ENCODE peak calls at places on chromosomes 5 and 9, in four cellular contexts. D is choroid plexus epithelial cell, J is pancreas, L is IMR-90. T is an unnamed sample.

GRCh38 chr5:17219006-17219422 is 1.6 kb downstream of the BASP1 start:
- DNase-seq in J (no peak), L (no peak), D (no peak), T (no peak)

GRCh38 chr5:157740211-157740610 is 3.3 kb upstream of the LSM11 start:
- DNase-seq in J (no peak), D (peak; percentile 42), L (no peak), T (no peak)

GRCh38 chr9:131657890-131658752 is 81.8 kb downstream of the RAPGEF1 start:
- DNase-seq in D (peak; percentile 95), J (no peak), L (peak; percentile 95), T (peak; percentile 70)

GRCh38 chr5:84131372-84131771 is 253.3 kb downstream of the EDIL3 start:
- DNase-seq in D (peak; percentile 2), L (no peak), J (no peak), T (no peak)

GRCh38 chr9:33143241-33143642 is 23.9 kb downstream of the B4GALT1 start:
- DNase-seq in L (peak; percentile 80), J (no peak), D (peak; percentile 89), T (peak; percentile 94)

GRCh38 chr9:34381323-34381722 is 4.6 kb upstream of the MYORG start:
- DNase-seq in D (no peak), J (peak; percentile 46), L (no peak), T (no peak)

GRCh38 chr5:54761213-54761701 is 224.1 kb downstream of the ESM1 start:
- DNase-seq in J (no peak), L (peak; percentile 95), D (peak; percentile 94), T (peak; percentile 50)

GRCh38 chr9:121692606-121693505 is 41.4 kb downstream of the DAB2IP start:
- DNase-seq in J (no peak), L (peak; percentile 52), D (no peak), T (no peak)

GRCh38 chr5:158754018-158754514 is 345.6 kb downstream of the EBF1 start:
- DNase-seq in L (peak; percentile 58), J (no peak), D (peak; percentile 88), T (peak; percentile 15)

GRCh38 chr5:80125022-80125961 is 90.1 kb downstream of the THBS4 start:
- DNase-seq in D (no peak), J (no peak), L (no peak), T (no peak)

GRCh38 chr9:7011395-7012067 is 253.8 kb downstream of the KDM4C start:
- DNase-seq in L (no peak), J (no peak), D (no peak), T (no peak)

GRCh38 chr9:29556317-29556716 is 1983.0 kb upstream of the C9orf72 start:
- DNase-seq in L (no peak), D (peak; percentile 87), J (no peak), T (peak; percentile 1)

DNA sequence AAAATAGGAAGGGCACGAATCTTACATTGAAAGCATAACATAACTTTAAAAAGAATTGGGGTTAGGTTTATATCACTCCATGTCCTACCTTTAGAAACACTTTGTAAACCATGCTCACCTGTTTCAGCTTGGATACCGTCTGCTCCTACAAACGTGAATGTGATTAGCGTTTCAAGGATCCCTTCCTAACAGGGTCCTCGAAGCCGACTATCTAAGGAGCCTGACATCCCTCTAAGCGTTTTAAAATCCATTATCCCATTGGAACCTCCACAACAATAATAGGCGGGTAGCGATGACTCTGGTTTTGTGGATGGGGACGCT is 1.0 kb downstream of the SVEP1 start:
- DNase-seq in J (no peak), L (no peak), D (no peak), T (no peak)
- H3K4me3 ChIP-seq in J (no peak overlapping the region), L (peak overlapping the region; percentile 51), D (peak overlapping the region; percentile 71), T (no peak overlapping the region)

DNA sequence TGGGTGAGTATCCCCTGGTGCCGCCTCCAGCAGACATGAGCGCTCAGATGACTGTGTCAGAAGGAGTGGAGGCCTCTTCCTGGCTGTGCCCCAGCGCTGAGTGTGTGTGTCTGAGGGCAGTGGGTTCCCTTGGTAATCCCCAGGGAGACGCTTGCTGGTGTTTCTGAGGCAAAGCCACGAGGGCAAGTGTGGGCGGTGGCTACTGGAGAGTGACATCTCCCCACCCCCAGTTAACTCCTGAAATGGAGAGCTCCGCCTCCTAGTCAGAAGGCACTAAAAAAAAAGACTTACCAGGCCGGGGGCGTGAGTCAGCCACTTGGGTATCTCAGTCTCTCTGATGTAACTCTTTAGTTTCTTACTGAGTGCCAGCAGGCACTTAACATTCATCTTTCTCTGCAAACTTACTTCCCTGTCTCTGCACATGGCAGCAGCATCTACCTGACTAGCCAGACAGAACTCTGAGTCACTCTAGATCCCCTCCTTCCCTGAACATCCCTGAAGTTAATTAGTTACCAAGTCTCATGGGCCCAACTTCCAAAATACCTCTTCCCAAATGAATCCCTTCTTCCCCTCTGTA is 19.3 kb downstream of the ORM2 start:
- DNase-seq in L (peak; percentile 99), J (no peak), D (peak; percentile 99), T (peak; percentile 98)
- TF ChIP-seq CTCF in L (no peak), J (no peak), D (no peak), T (no peak)

GRCh38 chr9:113233146-113233545 is 11.8 kb downstream of the SLC31A1 start:
- DNase-seq in D (peak; percentile 45), L (no peak), J (no peak), T (no peak)
- H3K4me3 ChIP-seq in D (no peak overlapping the region), L (no peak overlapping the region), J (no peak overlapping the region), T (no peak overlapping the region)

GRCh38 chr5:150706776-150707390 is 6.0 kb upstream of the RBM22 start:
- DNase-seq in L (no peak), D (no peak), J (no peak), T (no peak)

GRCh38 chr5:150710165-150710564 is 9.3 kb upstream of the RBM22 start:
- DNase-seq in J (no peak), L (no peak), D (peak; percentile 15), T (no peak)
- TF ChIP-seq CTCF in J (no peak), L (peak; percentile 39), D (peak; percentile 43), T (peak; percentile 44)